ENCODE peak calls at places on chromosomes 12 and 14, in four cellular contexts. M, H, E and J are unnamed samples. For H3K9me3, the result is how much of the 10 kb centered on the place peaks cover.

GRCh38 chr12:77238368-77238767 is 173.0 kb upstream of the E2F7 start:
- DNase-seq in M (no peak), H (no peak), E (no peak), J (no peak)

GRCh38 chr12:105214141-105214540 is 21.8 kb downstream of the APPL2 start:
- DNase-seq in M (no peak), H (peak), E (no peak), J (peak)

GRCh38 chr14:88831285-88831684 is 6.8 kb downstream of the TTC8 start:
- DNase-seq in M (peak), H (peak), E (no peak), J (peak)

GRCh38 chr14:65054471-65055085 is 47.7 kb downstream of the MAX start:
- DNase-seq in M (peak), H (no peak), E (no peak), J (no peak)

GRCh38 chr14:94021416-94022157 is 4.6 kb upstream of the OTUB2 start:
- DNase-seq in M (no peak), H (no peak), E (no peak), J (no peak)

GRCh38 chr12:9811651-9812050 is 15.6 kb upstream of the KLRF1 start:
- DNase-seq in M (no peak), H (no peak), E (no peak), J (no peak)

GRCh38 chr12:12700249-12700648 is 4.3 kb upstream of the GPR19 start:
- DNase-seq in M (no peak), H (no peak), E (no peak), J (no peak)

GRCh38 chr14:56004323-56004722 is 113.9 kb upstream of the PELI2 start:
- DNase-seq in M (no peak), H (peak), E (no peak), J (no peak)

GRCh38 chr14:104596927-104597351 is 7.6 kb downstream of the TMEM179 start:
- DNase-seq in M (peak), H (no peak), E (no peak), J (no peak)

GRCh38 chr12:65093571-65093970 is 27.5 kb downstream of the WIF1 start:
- DNase-seq in M (no peak), H (no peak), E (no peak), J (no peak)

GRCh38 chr12:3101309-3102022 is 24.3 kb downstream of the TSPAN9 start:
- DNase-seq in M (no peak), H (peak), E (no peak), J (no peak)

GRCh38 chr14:54686219-54686870 is 119.4 kb downstream of the SAMD4A start:
- DNase-seq in M (peak), H (peak), E (no peak), J (no peak)

GRCh38 chr12:124679533-124680371 is 112.3 kb upstream of the NCOR2 start:
- DNase-seq in M (peak), H (peak), E (no peak), J (peak)

GRCh38 chr12:124758266-124759200 is 105.1 kb downstream of the SCARB1 start:
- DNase-seq in M (no peak), H (no peak), E (no peak), J (no peak)

GRCh38 chr12:121974026-121974985 is 47.4 kb upstream of the BCL7A start:
- DNase-seq in M (no peak), H (no peak), E (no peak), J (no peak)

GRCh38 chr14:76986261-76986565 is 42.3 kb downstream of the IRF2BPL start:
- DNase-seq in M (no peak), H (no peak), E (no peak), J (no peak)

GRCh38 chr12:119229837-119230236 is 51.1 kb downstream of the HSPB8 start:
- DNase-seq in M (peak), H (peak), E (no peak), J (no peak)

GRCh38 chr12:85831327-85831990 is 4.8 kb downstream of the RASSF9 start:
- DNase-seq in M (no peak), H (no peak), E (no peak), J (no peak)

GRCh38 chr12:26056335-26056734 is 68.5 kb downstream of the BHLHE41 start:
- DNase-seq in M (no peak), H (peak), E (no peak), J (peak)

GRCh38 chr12:15534870-15535269 is 212.6 kb downstream of the PTPRO start:
- DNase-seq in M (no peak), H (peak), E (no peak), J (no peak)

GRCh38 chr12:62379026-62379722 is 87.5 kb upstream of the MON2 start:
- DNase-seq in M (no peak), H (peak), E (no peak), J (no peak)

GRCh38 chr14:93219103-93219726 is 12.2 kb downstream of the UBR7 start:
- DNase-seq in M (no peak), H (peak), E (peak), J (peak)

GRCh38 chr12:2051700-2052625 is 824 bp upstream of the CACNA1C start:
- DNase-seq in M (no peak), H (peak), E (no peak), J (no peak)

GRCh38 chr14:50007123-50007903 is 109.1 kb downstream of the VCPKMT start:
- DNase-seq in M (no peak), H (no peak), E (no peak), J (no peak)

GRCh38 chr12:77115471-77115870 is 50.1 kb upstream of the E2F7 start:
- DNase-seq in M (no peak), H (peak), E (no peak), J (no peak)

GRCh38 chr12:71000255-71000654 is 79.7 kb upstream of the PTPRR start:
- DNase-seq in M (no peak), H (no peak), E (no peak), J (no peak)

GRCh38 chr14:73173092-73173735 is 36.9 kb downstream of the PSEN1 start:
- DNase-seq in M (no peak), H (peak), E (no peak), J (no peak)

GRCh38 chr14:91231446-91231845 is 13.1 kb downstream of the GPR68 start:
- DNase-seq in M (no peak), H (peak), E (no peak), J (no peak)

GRCh38 chr12:52860102-52860838 is 11.5 kb upstream of the KRT78 start:
- DNase-seq in M (peak), H (peak), E (no peak), J (no peak)

GRCh38 chr14:36967892-36968555 is 204.4 kb downstream of the SLC25A21 start:
- DNase-seq in M (no peak), H (no peak), E (no peak), J (no peak)

GRCh38 chr14:34649344-34649743 is 19.4 kb upstream of the SNX6 start:
- DNase-seq in M (no peak), H (peak), E (no peak), J (no peak)

GRCh38 chr14:97920201-97920600 is 1123.0 kb downstream of the VRK1 start:
- DNase-seq in M (no peak), H (no peak), E (no peak), J (no peak)

GRCh38 chr14:33509927-33510535 is 440.8 kb downstream of the EGLN3 start:
- DNase-seq in M (no peak), H (peak), E (no peak), J (no peak)

GRCh38 chr14:52338282-52338681 is 24.2 kb downstream of the PTGER2 start:
- DNase-seq in M (no peak), H (peak), E (no peak), J (no peak)

GRCh38 chr12:95117178-95117599 is 43.8 kb upstream of the NR2C1 start:
- DNase-seq in M (peak), H (peak), E (peak), J (peak)

GRCh38 chr14:103128631-103129300 is 5.5 kb downstream of the TNFAIP2 start:
- DNase-seq in M (no peak), H (no peak), E (no peak), J (no peak)

GRCh38 chr12:129069886-129070285 is 216.6 kb downstream of the GLT1D1 start:
- DNase-seq in M (no peak), H (no peak), E (no peak), J (no peak)

GRCh38 chr14:36667679-36668078 is 6.0 kb downstream of the PAX9 start:
- DNase-seq in M (no peak), H (no peak), E (no peak), J (no peak)

GRCh38 chr14:104973215-104974145 is 4.7 kb downstream of the AHNAK2 start:
- DNase-seq in M (peak), H (peak), E (no peak), J (peak)

DNA sequence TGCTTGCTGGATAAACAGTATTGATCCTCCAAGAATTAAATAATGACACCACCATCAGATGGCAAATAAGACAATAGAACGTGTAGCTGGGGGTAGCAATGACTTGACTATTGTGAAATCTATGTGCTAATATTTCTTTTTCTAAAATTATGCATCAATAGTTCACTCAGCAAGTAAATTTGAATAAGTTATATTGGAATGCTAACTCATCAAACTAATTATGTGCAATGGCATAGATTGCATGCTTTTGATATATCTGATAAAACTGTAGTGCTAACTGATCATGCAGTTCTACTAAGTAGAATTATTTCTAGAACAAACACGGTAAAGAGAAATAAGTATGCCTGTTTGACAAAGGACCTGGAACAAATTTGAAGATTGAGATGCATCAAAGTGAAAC is 474.4 kb downstream of the NOVA1 start:
- DNase-seq in M (no peak), H (no peak), E (no peak), J (no peak)
- H3K9me3 ChIP-seq in M (under half), H (under half), E (under half), J (under half)

GRCh38 chr12:131511803-131512564 is 198.9 kb upstream of the SFSWAP start:
- DNase-seq in M (no peak), H (no peak), E (no peak), J (no peak)

GRCh38 chr12:131507881-131508280 is 203.0 kb upstream of the SFSWAP start:
- DNase-seq in M (no peak), H (no peak), E (no peak), J (no peak)

GRCh38 chr12:131511391-131511802 is 199.5 kb upstream of the SFSWAP start:
- DNase-seq in M (no peak), H (peak), E (peak), J (no peak)

GRCh38 chr12:131509706-131510105 is 201.2 kb upstream of the SFSWAP start:
- DNase-seq in M (no peak), H (no peak), E (no peak), J (no peak)

DNA sequence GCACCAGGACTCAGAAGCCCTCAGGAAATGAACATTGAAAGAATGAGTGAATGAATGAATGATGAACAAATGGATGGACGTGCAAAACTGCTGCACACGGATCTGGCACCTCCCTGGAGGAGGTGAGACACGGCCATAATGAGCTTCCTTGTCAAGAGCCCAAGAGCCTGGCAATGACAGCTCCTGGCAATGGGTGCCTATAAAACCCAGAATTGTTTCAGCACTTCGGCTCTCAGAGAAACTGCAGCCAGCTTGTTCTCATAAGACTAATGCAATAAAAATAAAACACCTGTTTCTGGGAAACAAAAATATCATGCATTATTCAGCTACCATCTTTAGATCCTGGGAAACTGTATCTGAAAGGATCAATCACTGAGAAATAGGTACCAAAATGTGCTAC is 200.5 kb upstream of the SFSWAP start:
- DNase-seq in M (no peak), H (no peak), E (no peak), J (no peak)
- H3K9me3 ChIP-seq in M (under half), H (under half), E (under half), J (under half)

DNA sequence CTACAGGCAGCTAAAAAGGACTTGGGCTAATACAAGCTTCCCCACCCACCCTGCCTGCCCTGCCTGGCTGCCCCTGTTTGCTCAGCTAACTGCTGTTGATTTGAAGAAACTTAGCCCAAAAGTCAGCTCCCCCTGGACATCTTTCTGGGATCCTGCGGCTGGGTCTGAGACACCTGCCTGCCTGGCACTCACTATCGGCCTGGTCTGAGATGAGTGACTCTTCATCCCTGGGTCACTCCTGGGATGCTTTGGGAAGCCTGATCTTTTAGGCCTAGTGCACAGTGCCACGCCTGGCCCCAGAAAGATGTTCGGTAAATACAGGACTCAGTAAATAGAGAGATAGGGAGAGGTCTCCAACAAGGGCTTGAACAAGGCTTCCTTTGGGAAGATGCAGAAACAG is 211.3 kb upstream of the DIO3 start:
- DNase-seq in M (no peak), H (no peak), E (no peak), J (no peak)
- H3K9me3 ChIP-seq in M (under half), H (under half), E (under half), J (under half)

GRCh38 chr14:29271669-29272068 is 505.1 kb downstream of the FOXG1 start:
- DNase-seq in M (no peak), H (no peak), E (no peak), J (no peak)

GRCh38 chr14:29262979-29263378 is 496.4 kb downstream of the FOXG1 start:
- DNase-seq in M (no peak), H (peak), E (no peak), J (no peak)

GRCh38 chr14:29264865-29265264 is 498.3 kb downstream of the FOXG1 start:
- DNase-seq in M (no peak), H (peak), E (no peak), J (no peak)

DNA sequence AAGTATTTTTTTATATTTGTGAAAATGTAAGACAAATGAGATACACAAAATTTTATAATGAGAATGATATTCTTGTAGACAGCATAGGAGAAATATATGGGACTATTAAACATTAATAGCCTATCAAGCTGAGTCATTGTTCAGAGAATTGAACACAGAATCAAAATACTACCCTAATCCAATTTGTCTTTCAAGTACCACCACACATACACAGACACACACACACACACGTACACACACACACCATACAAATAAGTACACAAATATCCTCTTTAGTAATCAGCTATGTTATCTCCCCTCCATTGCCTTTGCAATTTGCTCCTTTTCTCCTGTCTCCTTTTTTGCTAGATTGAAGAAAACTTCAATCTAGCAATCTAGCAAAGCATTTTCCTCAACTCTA is 499.3 kb downstream of the FOXG1 start:
- DNase-seq in M (no peak), H (no peak), E (no peak), J (no peak)
- H3K9me3 ChIP-seq in M (under half), H (under half), E (under half), J (under half)

GRCh38 chr14:80678436-80678835 is 263.1 kb downstream of the CEP128 start:
- DNase-seq in M (no peak), H (peak), E (no peak), J (no peak)
- H3K9me3 ChIP-seq in M (under half), H (under half), E (under half), J (under half)